ENCODE peak calls at places on chromosomes 7 and 10, in seven cellular contexts. I is HEK293T, V is iPS-NIHi11, X is tibial artery, L is epithelial cell of esophagus, Z is SW480, M is body of pancreas. Y is an unnamed sample.

GRCh38 chr7:159107052-159107892 is 37.4 kb downstream of the VIPR2 start:
- DNase-seq in X (no peak), M (no peak), Z (no peak), L (no peak), I (no peak), V (no peak), Y (no peak)

GRCh38 chr10:35896011-35896410 is 253.9 kb upstream of the FZD8 start:
- DNase-seq in I (no peak), X (no peak), L (peak), M (no peak), Z (no peak), V (no peak), Y (no peak)

GRCh38 chr7:72313906-72314305 is 98.2 kb downstream of the CALN1 start:
- DNase-seq in L (no peak), V (no peak), I (no peak), M (no peak), Z (no peak), X (no peak), Y (no peak)

GRCh38 chr10:119543814-119544642 is 1.5 kb upstream of the RGS10 start:
- DNase-seq in X (peak), L (peak), I (peak), M (no peak), V (peak), Z (no peak), Y (peak)

GRCh38 chr7:44505595-44505994 is 15.1 kb upstream of the NUDCD3 start:
- DNase-seq in M (no peak), I (no peak), V (no peak), L (no peak), X (no peak), Z (no peak), Y (no peak)

GRCh38 chr10:112985701-112986510 is 35.9 kb downstream of the TCF7L2 start:
- DNase-seq in L (peak), X (no peak), M (no peak), I (no peak), Z (no peak), V (no peak), Y (no peak)

GRCh38 chr7:8056431-8056830 is 87.8 kb downstream of the GLCCI1 start:
- DNase-seq in L (no peak), I (no peak), X (no peak), V (no peak), M (no peak), Z (no peak), Y (no peak)

GRCh38 chr7:2969398-2970306 is 74.0 kb downstream of the CARD11 start:
- DNase-seq in M (no peak), V (no peak), Z (no peak), L (no peak), I (no peak), X (no peak), Y (no peak)

GRCh38 chr10:78850611-78851010 is 218.2 kb upstream of the ZMIZ1 start:
- DNase-seq in M (no peak), X (no peak), I (no peak), V (no peak), Z (no peak), L (no peak), Y (no peak)

GRCh38 chr7:110922906-110923305 is 168.0 kb upstream of the LRRN3 start:
- DNase-seq in X (no peak), V (no peak), M (no peak), L (peak), Z (no peak), I (no peak), Y (no peak)

GRCh38 chr7:51228386-51228958 is 88.1 kb downstream of the COBL start:
- DNase-seq in Z (no peak), L (peak), M (no peak), X (no peak), I (no peak), V (no peak), Y (no peak)

GRCh38 chr10:60526024-60526585 is 136.4 kb upstream of the ANK3 start:
- DNase-seq in L (no peak), Z (no peak), I (no peak), V (no peak), X (no peak), M (no peak), Y (no peak)

GRCh38 chr10:130364631-130365030 is 228.4 kb downstream of the GLRX3 start:
- DNase-seq in V (no peak), I (no peak), M (no peak), X (no peak), L (no peak), Z (no peak), Y (no peak)

GRCh38 chr10:58531084-58531695 is 18.5 kb downstream of the BICC1 start:
- DNase-seq in M (peak), I (peak), X (peak), L (peak), Z (peak), V (peak), Y (peak)

GRCh38 chr7:92685146-92686042 is 95.2 kb upstream of the FAM133B start:
- DNase-seq in X (no peak), M (no peak), L (no peak), V (no peak), I (no peak), Z (no peak), Y (no peak)

GRCh38 chr10:84205049-84205852 is 10.9 kb downstream of the CDHR1 start:
- DNase-seq in L (peak), I (peak), M (no peak), X (no peak), Z (peak), V (peak), Y (peak)

GRCh38 chr10:70956029-70956759 is 67.8 kb upstream of the PCBD1 start:
- DNase-seq in X (no peak), Z (no peak), L (no peak), V (peak), M (no peak), I (peak), Y (no peak)

GRCh38 chr10:6578221-6579192 is 1.6 kb downstream of the PRKCQ start:
- DNase-seq in I (no peak), V (no peak), M (no peak), Z (no peak), L (no peak), X (no peak), Y (no peak)

GRCh38 chr10:48494073-48494472 is 110.8 kb downstream of the ARHGAP22 start:
- DNase-seq in M (no peak), L (no peak), I (no peak), Z (peak), X (no peak), V (no peak), Y (peak)

GRCh38 chr7:142030846-142031245 is 35.2 kb downstream of the MGAM start:
- DNase-seq in M (no peak), X (no peak), I (no peak), L (no peak), Z (no peak), V (no peak), Y (no peak)

GRCh38 chr7:88867158-88867557 is 71.6 kb upstream of the TEX47 start:
- DNase-seq in I (no peak), V (no peak), L (no peak), M (no peak), Z (no peak), X (no peak), Y (no peak)

GRCh38 chr10:62231371-62231770 is 37.3 kb downstream of the RTKN2 start:
- DNase-seq in Z (no peak), L (peak), I (no peak), V (no peak), M (no peak), X (no peak), Y (no peak)

GRCh38 chr10:88386204-88386877 is 196.8 kb downstream of the RNLS start:
- DNase-seq in I (no peak), V (no peak), Z (peak), L (peak), X (no peak), M (peak), Y (peak)

GRCh38 chr10:178208-178607 is 43.0 kb downstream of the ZMYND11 start:
- DNase-seq in V (no peak), L (peak), Z (peak), X (no peak), M (no peak), I (peak), Y (no peak)

GRCh38 chr7:96080021-96080420 is 241.9 kb downstream of the SLC25A13 start:
- DNase-seq in V (no peak), I (no peak), X (no peak), M (no peak), L (peak), Z (peak), Y (no peak)

GRCh38 chr10:92965314-92965713 is 95.3 kb upstream of the CYP26C1 start:
- DNase-seq in Z (peak), M (no peak), V (peak), I (peak), L (peak), X (no peak), Y (no peak)

GRCh38 chr7:21642422-21642821 is 99.6 kb downstream of the DNAH11 start:
- DNase-seq in M (no peak), V (peak), I (peak), Z (no peak), X (no peak), L (no peak), Y (no peak)

GRCh38 chr10:79382491-79382941 is 35.2 kb downstream of the PPIF start:
- DNase-seq in I (peak), V (no peak), M (no peak), L (no peak), X (no peak), Z (no peak), Y (peak)

GRCh38 chr10:70320751-70321150 is 36.9 kb upstream of the NPFFR1 start:
- DNase-seq in X (peak), M (no peak), L (no peak), Z (no peak), I (no peak), V (no peak), Y (no peak)

GRCh38 chr10:5632430-5632829 is 34.0 kb downstream of the ASB13 start:
- DNase-seq in X (peak), L (peak), V (no peak), Z (peak), M (peak), I (no peak), Y (peak)

GRCh38 chr7:38950309-38950708 is 27.4 kb upstream of the POU6F2 start:
- DNase-seq in I (no peak), L (peak), V (no peak), Z (no peak), X (no peak), M (no peak), Y (no peak)

GRCh38 chr10:21141946-21142345 is 244.8 kb upstream of the NEBL start:
- DNase-seq in X (no peak), L (no peak), Z (peak), V (no peak), M (no peak), I (no peak), Y (no peak)

GRCh38 chr7:480531-481218 is 39.0 kb downstream of the PDGFA start:
- DNase-seq in I (no peak), M (peak), X (peak), L (no peak), V (peak), Z (no peak), Y (no peak)

GRCh38 chr10:104472957-104473745 is 119.5 kb downstream of the CFAP58 start:
- DNase-seq in V (no peak), L (peak), I (no peak), Z (no peak), X (no peak), M (no peak), Y (no peak)

GRCh38 chr7:16934947-16935742 is 53.4 kb upstream of the AGR3 start:
- DNase-seq in V (no peak), I (no peak), X (no peak), L (peak), M (peak), Z (no peak), Y (peak)

GRCh38 chr10:105291571-105291970 is 650.5 kb downstream of the SORCS3 start:
- DNase-seq in L (peak), X (no peak), M (no peak), Z (no peak), I (no peak), V (no peak), Y (no peak)

GRCh38 chr7:105815580-105815979 is 60.8 kb downstream of the ATXN7L1 start:
- DNase-seq in V (no peak), Z (no peak), L (no peak), M (no peak), X (no peak), I (no peak), Y (no peak)

GRCh38 chr10:14612873-14613569 is 161.7 kb downstream of the FAM107B start:
- DNase-seq in M (no peak), I (no peak), L (no peak), Z (no peak), X (no peak), V (no peak), Y (no peak)

GRCh38 chr10:79081353-79082034 is 12.7 kb downstream of the ZMIZ1 start:
- DNase-seq in Z (no peak), V (no peak), I (no peak), L (peak), X (no peak), M (no peak), Y (no peak)